ENCODE peak calls at places on chromosomes 5 and 9, in ten cellular contexts. One of them, this sample, is unnamed.

GRCh38 chr5:168401226-168401625 is 85.0 kb upstream of the RARS1 start:
- DNase-seq in erythroblast: no peak
- DNase-seq in heart left ventricle: no peak
- DNase-seq in ovary: no peak
- DNase-seq in lower leg skin: no peak
- DNase-seq in uterus: no peak
- DNase-seq in HepG2: no peak
- DNase-seq in A549: no peak
- DNase-seq in body of pancreas: no peak
- DNase-seq in stomach: no peak
- DNase-seq in this sample: no peak

GRCh38 chr9:123349691-123350480 is 6.1 kb upstream of the CRB2 start:
- DNase-seq in erythroblast: peak
- DNase-seq in heart left ventricle: no peak
- DNase-seq in ovary: peak
- DNase-seq in lower leg skin: no peak
- DNase-seq in uterus: no peak
- DNase-seq in HepG2: peak
- DNase-seq in A549: peak
- DNase-seq in body of pancreas: peak
- DNase-seq in stomach: peak
- DNase-seq in this sample: peak

GRCh38 chr9:27426717-27427645 is 97.1 kb upstream of the IFNK start:
- DNase-seq in erythroblast: no peak
- DNase-seq in heart left ventricle: no peak
- DNase-seq in ovary: no peak
- DNase-seq in lower leg skin: no peak
- DNase-seq in uterus: no peak
- DNase-seq in HepG2: no peak
- DNase-seq in A549: peak
- DNase-seq in body of pancreas: no peak
- DNase-seq in stomach: no peak
- DNase-seq in this sample: peak

GRCh38 chr9:15837079-15837679 is 284.3 kb downstream of the CCDC171 start:
- DNase-seq in erythroblast: peak
- DNase-seq in heart left ventricle: no peak
- DNase-seq in ovary: no peak
- DNase-seq in lower leg skin: no peak
- DNase-seq in uterus: peak
- DNase-seq in HepG2: peak
- DNase-seq in A549: peak
- DNase-seq in body of pancreas: no peak
- DNase-seq in stomach: no peak
- DNase-seq in this sample: peak

GRCh38 chr5:56757077-56757476 is 58.3 kb upstream of the MAP3K1 start:
- DNase-seq in erythroblast: no peak
- DNase-seq in heart left ventricle: no peak
- DNase-seq in ovary: no peak
- DNase-seq in lower leg skin: no peak
- DNase-seq in uterus: no peak
- DNase-seq in HepG2: no peak
- DNase-seq in A549: no peak
- DNase-seq in body of pancreas: no peak
- DNase-seq in stomach: peak
- DNase-seq in this sample: no peak

GRCh38 chr9:120713257-120714087 is 798 bp downstream of the MEGF9 start:
- DNase-seq in erythroblast: peak
- DNase-seq in heart left ventricle: peak
- DNase-seq in ovary: peak
- DNase-seq in lower leg skin: peak
- DNase-seq in uterus: peak
- DNase-seq in HepG2: no peak
- DNase-seq in A549: peak
- DNase-seq in body of pancreas: peak
- DNase-seq in stomach: no peak
- DNase-seq in this sample: no peak

GRCh38 chr5:28313543-28314334 is 1275.4 kb upstream of the CDH9 start:
- DNase-seq in erythroblast: no peak
- DNase-seq in heart left ventricle: no peak
- DNase-seq in ovary: no peak
- DNase-seq in lower leg skin: no peak
- DNase-seq in uterus: no peak
- DNase-seq in HepG2: no peak
- DNase-seq in A549: peak
- DNase-seq in body of pancreas: no peak
- DNase-seq in stomach: no peak
- DNase-seq in this sample: no peak

GRCh38 chr9:25964239-25964638 is 286.0 kb upstream of the TUSC1 start:
- DNase-seq in erythroblast: peak
- DNase-seq in heart left ventricle: no peak
- DNase-seq in ovary: no peak
- DNase-seq in lower leg skin: no peak
- DNase-seq in uterus: no peak
- DNase-seq in HepG2: peak
- DNase-seq in A549: peak
- DNase-seq in body of pancreas: peak
- DNase-seq in stomach: no peak
- DNase-seq in this sample: peak

GRCh38 chr5:178489281-178489976 is 100.8 kb downstream of the COL23A1 start:
- DNase-seq in erythroblast: no peak
- DNase-seq in heart left ventricle: no peak
- DNase-seq in ovary: no peak
- DNase-seq in lower leg skin: no peak
- DNase-seq in uterus: no peak
- DNase-seq in HepG2: no peak
- DNase-seq in A549: no peak
- DNase-seq in body of pancreas: no peak
- DNase-seq in stomach: no peak
- DNase-seq in this sample: no peak

GRCh38 chr5:38208782-38209378 is 49.5 kb upstream of the EGFLAM start:
- DNase-seq in erythroblast: peak
- DNase-seq in heart left ventricle: peak
- DNase-seq in ovary: peak
- DNase-seq in lower leg skin: no peak
- DNase-seq in uterus: no peak
- DNase-seq in HepG2: peak
- DNase-seq in A549: peak
- DNase-seq in body of pancreas: peak
- DNase-seq in stomach: no peak
- DNase-seq in this sample: peak

GRCh38 chr9:92439921-92440750 is 15.9 kb upstream of the OMD start:
- DNase-seq in erythroblast: no peak
- DNase-seq in heart left ventricle: no peak
- DNase-seq in ovary: no peak
- DNase-seq in lower leg skin: no peak
- DNase-seq in uterus: no peak
- DNase-seq in HepG2: no peak
- DNase-seq in A549: no peak
- DNase-seq in body of pancreas: no peak
- DNase-seq in stomach: no peak
- DNase-seq in this sample: peak

GRCh38 chr5:168984135-168984675 is 316.7 kb downstream of the SLIT3 start:
- DNase-seq in erythroblast: no peak
- DNase-seq in heart left ventricle: no peak
- DNase-seq in ovary: no peak
- DNase-seq in lower leg skin: peak
- DNase-seq in uterus: no peak
- DNase-seq in HepG2: no peak
- DNase-seq in A549: no peak
- DNase-seq in body of pancreas: no peak
- DNase-seq in stomach: no peak
- DNase-seq in this sample: no peak

GRCh38 chr5:10689391-10690081 is 71.5 kb downstream of the DAP start:
- DNase-seq in erythroblast: peak
- DNase-seq in heart left ventricle: no peak
- DNase-seq in ovary: no peak
- DNase-seq in lower leg skin: no peak
- DNase-seq in uterus: no peak
- DNase-seq in HepG2: no peak
- DNase-seq in A549: peak
- DNase-seq in body of pancreas: peak
- DNase-seq in stomach: no peak
- DNase-seq in this sample: peak

GRCh38 chr5:145936401-145937131 is at the start of gene SH3RF2:
- DNase-seq in erythroblast: no peak
- DNase-seq in heart left ventricle: peak
- DNase-seq in ovary: no peak
- DNase-seq in lower leg skin: peak
- DNase-seq in uterus: no peak
- DNase-seq in HepG2: peak
- DNase-seq in A549: peak
- DNase-seq in body of pancreas: peak
- DNase-seq in stomach: peak
- DNase-seq in this sample: peak

GRCh38 chr5:37668524-37669047 is 171.3 kb downstream of the GDNF start:
- DNase-seq in erythroblast: peak
- DNase-seq in heart left ventricle: peak
- DNase-seq in ovary: no peak
- DNase-seq in lower leg skin: no peak
- DNase-seq in uterus: peak
- DNase-seq in HepG2: peak
- DNase-seq in A549: peak
- DNase-seq in body of pancreas: peak
- DNase-seq in stomach: peak
- DNase-seq in this sample: peak

GRCh38 chr9:127568971-127569818 is 42.9 kb upstream of the STXBP1 start:
- DNase-seq in erythroblast: peak
- DNase-seq in heart left ventricle: peak
- DNase-seq in ovary: peak
- DNase-seq in lower leg skin: peak
- DNase-seq in uterus: peak
- DNase-seq in HepG2: peak
- DNase-seq in A549: peak
- DNase-seq in body of pancreas: peak
- DNase-seq in stomach: peak
- DNase-seq in this sample: no peak
- TF ChIP-seq POLR2A in erythroblast: peak
- TF ChIP-seq POLR2A in heart left ventricle: peak
- TF ChIP-seq POLR2A in ovary: no peak
- TF ChIP-seq POLR2A in lower leg skin: no peak
- TF ChIP-seq POLR2A in uterus: peak
- TF ChIP-seq POLR2A in HepG2: peak
- TF ChIP-seq POLR2A in A549: peak
- TF ChIP-seq POLR2A in body of pancreas: peak
- TF ChIP-seq POLR2A in stomach: no peak
- TF ChIP-seq POLR2A in this sample: peak

DNA sequence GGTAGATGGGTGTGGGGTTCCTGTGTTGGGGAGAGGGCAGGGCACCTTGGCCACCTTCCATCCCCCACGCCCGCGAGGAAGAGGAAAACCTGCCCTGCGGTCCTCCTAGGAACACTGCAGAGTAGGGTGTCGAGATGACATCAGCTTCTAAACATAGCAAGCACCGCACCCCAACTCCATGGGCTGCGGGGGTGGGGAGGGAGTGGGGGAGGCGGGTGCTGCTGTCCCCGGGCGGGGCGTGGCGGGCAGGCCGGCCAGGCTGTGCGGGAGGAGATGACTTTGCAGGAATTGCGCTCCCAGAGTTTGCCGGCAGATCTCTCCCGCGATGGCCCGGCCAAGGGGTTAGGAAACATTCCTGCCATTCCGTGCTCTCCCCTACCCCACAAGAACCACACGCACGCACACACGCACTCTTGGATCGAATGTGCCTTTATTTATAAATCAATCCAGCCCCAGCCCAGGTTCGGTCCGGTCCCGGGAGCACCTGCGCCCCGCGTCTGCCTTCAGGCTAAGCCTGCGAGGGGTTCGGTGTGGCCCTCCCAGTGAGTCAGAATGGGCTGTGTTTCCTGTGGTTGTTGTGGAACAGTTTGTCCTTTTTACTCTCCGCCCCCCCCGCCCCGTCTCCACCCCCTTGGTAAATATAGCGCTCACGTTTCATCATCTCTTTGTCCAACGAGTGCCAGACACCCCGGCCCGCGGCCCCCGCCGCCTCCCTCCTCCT is 5.2 kb upstream of the KLF9 start:
- DNase-seq in erythroblast: peak
- DNase-seq in heart left ventricle: peak
- DNase-seq in ovary: peak
- DNase-seq in lower leg skin: peak
- DNase-seq in uterus: peak
- DNase-seq in HepG2: peak
- DNase-seq in A549: peak
- DNase-seq in body of pancreas: peak
- DNase-seq in stomach: peak
- DNase-seq in this sample: peak
- TF ChIP-seq POLR2A in erythroblast: peak
- TF ChIP-seq POLR2A in heart left ventricle: peak
- TF ChIP-seq POLR2A in ovary: peak
- TF ChIP-seq POLR2A in lower leg skin: no peak
- TF ChIP-seq POLR2A in uterus: peak
- TF ChIP-seq POLR2A in HepG2: no peak
- TF ChIP-seq POLR2A in A549: peak
- TF ChIP-seq POLR2A in body of pancreas: no peak
- TF ChIP-seq POLR2A in stomach: peak
- TF ChIP-seq POLR2A in this sample: peak

DNA sequence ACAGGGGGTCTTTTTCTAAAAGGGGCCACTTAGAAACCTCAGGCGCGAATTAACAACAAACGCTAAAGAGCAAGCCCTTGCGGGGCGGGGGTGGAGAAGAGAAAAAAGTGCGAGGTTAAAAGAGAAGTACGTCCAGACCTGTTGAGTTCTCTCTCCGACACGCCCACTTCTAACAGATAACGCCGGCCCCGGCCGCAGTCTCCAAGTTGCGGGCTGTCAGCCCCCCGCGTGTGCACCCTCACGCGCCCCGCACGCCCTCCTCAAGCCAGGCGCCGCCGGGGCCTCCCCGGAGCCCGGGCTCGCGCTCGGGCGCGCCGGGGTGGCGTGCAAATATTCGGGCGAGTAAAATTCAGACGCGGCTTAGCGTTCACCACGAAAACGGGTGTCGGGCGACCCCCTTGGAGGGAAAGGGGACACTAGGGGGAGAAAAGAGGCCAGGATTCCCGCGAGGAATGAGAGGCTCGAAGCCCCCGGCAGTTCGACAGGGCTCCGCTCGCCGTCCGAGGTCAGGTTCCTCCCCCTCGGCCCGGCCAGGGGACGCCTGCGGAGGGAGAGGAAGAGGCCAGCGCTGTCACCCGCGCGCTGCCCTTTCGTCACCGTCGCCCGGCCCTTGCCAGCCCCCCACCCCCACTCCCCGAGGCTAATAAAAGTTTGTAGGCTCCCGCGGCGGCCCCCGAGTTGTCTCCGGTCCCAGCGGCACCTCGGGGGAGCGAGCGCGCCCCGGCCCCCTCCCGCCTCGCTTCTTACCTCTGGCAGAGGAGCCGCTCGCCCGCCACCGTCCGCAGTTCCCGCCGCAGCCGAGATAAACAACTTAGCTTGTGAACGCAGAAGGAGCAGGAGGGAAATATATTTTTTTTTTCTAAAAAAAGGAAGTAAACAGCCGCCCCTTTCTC is 776 bp downstream of the NR3C1 start:
- DNase-seq in erythroblast: peak
- DNase-seq in heart left ventricle: peak
- DNase-seq in ovary: peak
- DNase-seq in lower leg skin: peak
- DNase-seq in uterus: peak
- DNase-seq in HepG2: peak
- DNase-seq in A549: no peak
- DNase-seq in body of pancreas: peak
- DNase-seq in stomach: peak
- DNase-seq in this sample: no peak
- TF ChIP-seq POLR2A in erythroblast: peak
- TF ChIP-seq POLR2A in heart left ventricle: no peak
- TF ChIP-seq POLR2A in ovary: no peak
- TF ChIP-seq POLR2A in lower leg skin: no peak
- TF ChIP-seq POLR2A in uterus: no peak
- TF ChIP-seq POLR2A in HepG2: no peak
- TF ChIP-seq POLR2A in A549: no peak
- TF ChIP-seq POLR2A in body of pancreas: no peak
- TF ChIP-seq POLR2A in stomach: no peak
- TF ChIP-seq POLR2A in this sample: peak

GRCh38 chr9:18438300-18438925 is 35.5 kb upstream of the ADAMTSL1 start:
- DNase-seq in erythroblast: no peak
- DNase-seq in heart left ventricle: peak
- DNase-seq in ovary: peak
- DNase-seq in lower leg skin: peak
- DNase-seq in uterus: peak
- DNase-seq in HepG2: no peak
- DNase-seq in A549: no peak
- DNase-seq in body of pancreas: peak
- DNase-seq in stomach: peak
- DNase-seq in this sample: no peak
- TF ChIP-seq POLR2A in erythroblast: no peak
- TF ChIP-seq POLR2A in heart left ventricle: no peak
- TF ChIP-seq POLR2A in ovary: no peak
- TF ChIP-seq POLR2A in lower leg skin: no peak
- TF ChIP-seq POLR2A in uterus: no peak
- TF ChIP-seq POLR2A in HepG2: no peak
- TF ChIP-seq POLR2A in A549: no peak
- TF ChIP-seq POLR2A in body of pancreas: no peak
- TF ChIP-seq POLR2A in stomach: no peak
- TF ChIP-seq POLR2A in this sample: no peak

This sample was measured in H54.